ENCODE peak calls at places on chromosomes 13 and 19, in six cellular contexts. W is naive thymus-derived CD4-positive, alpha-beta T cell; S is HFFc6; A is epithelial cell of esophagus; V is kidney epithelial cell; T is ascending aorta. M is an unnamed sample.

GRCh38 chr19:29927944-29928669 is 13.9 kb upstream of the URI1 start:
- DNase-seq in W (no peak), S (no peak), A (no peak), V (no peak), T (no peak), M (no peak)

GRCh38 chr19:40315812-40316475 is 30.8 kb upstream of the AKT2 start:
- DNase-seq in W (no peak), S (no peak), A (no peak), V (no peak), T (no peak), M (no peak)

GRCh38 chr19:34416021-34416545 is 11.9 kb downstream of the PDCD2L start:
- DNase-seq in W (no peak), S (peak), A (peak), V (no peak), T (peak), M (no peak)

GRCh38 chr13:85223883-85224656 is 575.1 kb downstream of the SLITRK6 start:
- DNase-seq in W (no peak), S (no peak), A (peak), V (no peak), T (no peak), M (no peak)

GRCh38 chr19:19444694-19445155 is 39.2 kb downstream of the GATAD2A start:
- DNase-seq in W (no peak), S (peak), A (peak), V (no peak), T (no peak), M (no peak)

GRCh38 chr13:102399791-102400618 is 1.8 kb downstream of the FGF14 start:
- DNase-seq in W (no peak), S (no peak), A (peak), V (no peak), T (no peak), M (no peak)

GRCh38 chr19:29860492-29860891 is 48.7 kb downstream of the CCNE1 start:
- DNase-seq in W (no peak), S (peak), A (no peak), V (no peak), T (no peak), M (no peak)

GRCh38 chr19:49200238-49200862 is 42.8 kb downstream of the TRPM4 start:
- DNase-seq in W (no peak), S (no peak), A (peak), V (no peak), T (no peak), M (no peak)

GRCh38 chr19:50718255-50719118 is 1.1 kb downstream of the SHANK1 start:
- DNase-seq in W (no peak), S (no peak), A (no peak), V (no peak), T (no peak), M (no peak)

GRCh38 chr19:55376381-55376933 is at the start of gene TMEM190:
- DNase-seq in W (no peak), S (no peak), A (no peak), V (no peak), T (no peak), M (no peak)

GRCh38 chr13:78881746-78882145 is 222.8 kb upstream of the OBI1 start:
- DNase-seq in W (no peak), S (no peak), A (no peak), V (no peak), T (no peak), M (no peak)

GRCh38 chr19:30149300-30149699 is 207.3 kb downstream of the URI1 start:
- DNase-seq in W (no peak), S (no peak), A (no peak), V (no peak), T (no peak), M (no peak)

GRCh38 chr13:84574851-84575250 is 692.6 kb upstream of the SLITRK1 start:
- DNase-seq in W (no peak), S (peak), A (peak), V (no peak), T (no peak), M (no peak)

M was measured in LoVo.